ENCODE peak calls at places on chromosomes 13 and 19, in ten cellular contexts. G is SK-N-SH, N is retinal pigment epithelial cell, J is psoas muscle, M is tibial nerve, V is colonic mucosa, C is uterus, D is body of pancreas, W is BJ, E is AG04450. U is an unnamed sample.

GRCh38 chr13:58134525-58134924 is 503.0 kb downstream of the PCDH17 start:
- DNase-seq in V (no peak), E (no peak), G (no peak), M (no peak), N (no peak), J (no peak), D (no peak), C (no peak), W (no peak), U (no peak)

GRCh38 chr13:101915333-101915732 is 462.9 kb downstream of the ITGBL1 start:
- DNase-seq in V (no peak), C (no peak), D (no peak), G (peak; percentile 45), W (no peak), E (no peak), M (no peak), J (no peak), N (no peak), U (no peak)

GRCh38 chr13:103282571-103283450 is 216.6 kb upstream of the SLC10A2 start:
- DNase-seq in N (peak; percentile 62), D (peak; percentile 13), W (peak; percentile 47), G (no peak), C (no peak), E (peak; percentile 27), M (no peak), J (no peak), V (no peak), U (no peak)

GRCh38 chr19:29211562-29212416 is 1.2 kb downstream of the UQCRFS1 start:
- DNase-seq in C (no peak), G (peak; percentile 14), J (no peak), N (no peak), E (no peak), M (no peak), W (no peak), V (no peak), D (no peak), U (no peak)

GRCh38 chr13:23271331-23271730 is 90.6 kb downstream of the SGCG start:
- DNase-seq in V (no peak), W (no peak), G (no peak), J (no peak), M (no peak), E (no peak), D (no peak), C (no peak), N (no peak), U (no peak)

GRCh38 chr19:16303755-16304154 is 20.9 kb upstream of the KLF2 start:
- DNase-seq in G (no peak), M (no peak), V (no peak), J (no peak), C (peak; percentile 81), W (no peak), E (no peak), N (no peak), D (peak; percentile 51), U (no peak)

GRCh38 chr19:46513461-46514236 is 18.0 kb upstream of the PNMA8B start:
- DNase-seq in E (no peak), W (no peak), G (peak; percentile 87), M (peak; percentile 42), V (peak; percentile 78), J (peak; percentile 89), C (peak; percentile 73), D (peak; percentile 74), N (no peak), U (no peak)

GRCh38 chr19:4582980-4583842 is 23.7 kb upstream of the SEMA6B start:
- DNase-seq in V (no peak), E (no peak), G (peak; percentile 50), N (no peak), J (no peak), M (no peak), D (no peak), W (no peak), C (no peak), U (no peak)

GRCh38 chr19:51687791-51688664 is 5.1 kb upstream of the SPACA6 start:
- DNase-seq in D (peak; percentile 34), G (peak; percentile 57), N (peak; percentile 31), M (peak; percentile 39), J (peak; percentile 78), W (no peak), V (peak; percentile 45), E (no peak), C (peak; percentile 63), U (no peak)

GRCh38 chr19:5974721-5975387 is 3.1 kb downstream of the RANBP3 start:
- DNase-seq in N (no peak), C (no peak), V (peak; percentile 60), J (no peak), D (no peak), W (no peak), E (no peak), G (no peak), M (no peak), U (no peak)

GRCh38 chr13:75481176-75482069 is 546 bp downstream of the TBC1D4 start:
- DNase-seq in E (no peak), M (no peak), W (no peak), N (no peak), G (peak; percentile 78), J (peak; percentile 69), D (peak; percentile 39), V (peak; percentile 52), C (peak; percentile 25), U (no peak)

GRCh38 chr19:13463296-13463695 is 43.0 kb downstream of the CACNA1A start:
- DNase-seq in E (no peak), D (no peak), J (no peak), C (no peak), N (no peak), V (no peak), M (no peak), G (no peak), W (no peak), U (no peak)

GRCh38 chr19:54017266-54017665 is 25.8 kb downstream of the CACNG6 start:
- DNase-seq in W (no peak), C (no peak), G (no peak), D (no peak), J (no peak), M (no peak), N (no peak), E (no peak), V (no peak), U (no peak)

GRCh38 chr13:31913459-31913858 is 118.1 kb upstream of the FRY start:
- DNase-seq in V (no peak), E (no peak), G (no peak), M (no peak), J (no peak), N (no peak), C (no peak), D (peak; percentile 51), W (no peak), U (no peak)

GRCh38 chr13:27969073-27969865 is at the start of gene CDX2:
- DNase-seq in J (no peak), V (peak; percentile 91), G (peak; percentile 22), W (no peak), N (no peak), E (no peak), D (peak; percentile 38), C (no peak), M (no peak), U (no peak)

DNA sequence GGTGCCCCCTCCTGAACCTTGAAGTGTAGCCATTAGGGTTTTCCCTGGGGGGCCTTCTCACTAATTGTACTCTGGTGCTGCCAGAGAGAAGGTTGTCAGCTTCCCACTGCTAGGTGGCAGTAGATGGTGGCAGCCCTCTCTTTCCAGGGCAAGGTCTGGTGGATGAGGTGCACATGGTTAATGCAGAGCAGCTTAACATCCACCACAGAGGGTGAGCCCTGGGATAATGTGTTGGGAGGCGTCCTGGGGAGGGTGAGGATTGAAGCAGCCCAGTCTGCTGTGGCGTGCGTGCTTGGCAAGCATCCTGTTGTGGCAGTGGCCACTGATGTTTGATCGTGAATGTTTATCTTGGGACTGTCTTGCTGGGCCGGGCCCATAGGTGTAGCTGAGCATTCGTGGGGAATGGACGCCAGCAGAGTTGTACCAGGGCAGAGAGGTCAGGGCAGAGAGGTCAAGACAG is 5.8 kb downstream of the EGLN2 start:
- DNase-seq in E (no peak), M (no peak), D (no peak), C (no peak), J (no peak), V (peak; percentile 25), G (no peak), W (no peak), N (no peak), U (no peak)
- H3K4me3 ChIP-seq in E (no peak overlapping the region), M (no peak overlapping the region), D (no peak overlapping the region), C (no peak overlapping the region), J (no peak overlapping the region), V (peak overlapping the region; percentile 2), G (no peak overlapping the region), W (no peak overlapping the region), N (no peak overlapping the region), U (no peak overlapping the region)

GRCh38 chr13:52615134-52615801 is 27.0 kb upstream of the HNRNPA1L2 start:
- DNase-seq in V (no peak), N (no peak), C (no peak), D (no peak), J (no peak), E (no peak), G (no peak), M (no peak), W (no peak), U (no peak)

GRCh38 chr13:52617070-52618060 is 24.9 kb upstream of the HNRNPA1L2 start:
- DNase-seq in E (peak; percentile 53), J (peak; percentile 88), G (peak; percentile 88), V (peak; percentile 78), N (peak; percentile 66), W (no peak), C (peak; percentile 81), M (peak; percentile 45), D (peak; percentile 87), U (peak; percentile 26)

DNA sequence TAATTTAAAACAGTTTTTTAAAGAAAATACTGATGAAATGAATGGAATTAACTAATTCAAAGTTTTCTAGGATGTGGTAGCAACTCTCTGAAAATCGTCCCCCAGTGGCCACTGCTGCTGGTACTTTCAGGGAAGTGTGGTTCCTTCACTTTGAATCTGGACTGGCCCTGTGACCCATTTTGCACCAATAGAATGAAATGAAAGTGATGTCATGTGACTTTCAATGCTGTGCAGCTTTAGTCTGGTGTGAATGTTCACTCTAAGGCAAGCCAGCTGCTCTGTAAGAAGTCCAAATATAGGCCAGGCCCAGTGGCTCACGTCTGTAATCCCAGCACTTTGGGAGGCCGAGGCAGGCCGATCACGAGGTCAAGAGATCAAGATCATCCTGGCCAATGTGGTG is 26.4 kb upstream of the HNRNPA1L2 start:
- DNase-seq in W (no peak), C (no peak), E (no peak), D (no peak), N (no peak), M (no peak), J (no peak), G (no peak), V (no peak), U (no peak)
- TF ChIP-seq CTCF in W (no peak), C (no peak), E (no peak), D (no peak), N (no peak), M (no peak), J (no peak), G (no peak), V (no peak), U (no peak)

GRCh38 chr13:21079761-21080730 is 18.7 kb upstream of the LATS2 start:
- DNase-seq in W (peak; percentile 73), E (peak; percentile 43), D (peak; percentile 39), G (no peak), M (no peak), J (no peak), C (no peak), N (peak; percentile 87), V (no peak), U (peak; percentile 95)
- H3K4me3 ChIP-seq in W (peak overlapping the region; percentile 22), E (peak overlapping the region; percentile 39), D (no peak overlapping the region), G (peak overlapping the region; percentile 33), M (no peak overlapping the region), J (peak overlapping the region; percentile 14), C (peak overlapping the region; percentile 5), N (peak overlapping the region; percentile 11), V (no peak overlapping the region), U (peak overlapping the region; percentile 39)

GRCh38 chr19:50465986-50466771 is 10.1 kb upstream of the EMC10 start:
- DNase-seq in V (peak; percentile 72), M (no peak), G (peak; percentile 81), J (peak; percentile 87), W (no peak), C (no peak), D (peak; percentile 18), E (no peak), N (no peak), U (no peak)
- TF ChIP-seq CTCF in V (no peak), M (no peak), G (no peak), J (peak; percentile 25), W (peak; percentile 38), C (no peak), D (no peak), E (peak; percentile 29), N (peak; percentile 47), U (peak; percentile 40)

U was measured in AG04449.